ENCODE peak calls at places on chromosomes 4 and X, in seven cellular contexts. Y is type B pancreatic cell; L is right atrium auricular region; F is activated CD4-positive, alpha-beta T cell treated with anti-CD3 and anti-CD28 coated beads for 48 hours; N is NCI-H2029 treated with DMSO at 0.1 percent for 48 hours; K is stimulated activated CD8-positive, alpha-beta memory T cell treated with anti-CD3 and anti-CD28 coated beads, Interleukin-4, amount 100 ng/mL, for 48 hours; E is stimulated activated CD4-positive, alpha-beta T cell treated with anti-CD3 and anti-CD28 coated beads, Interleukin-4, amount 100 ng/mL, for 48 hours. X is an unnamed sample.
A peak's percentile ranks its signal among the peaks of the same experiment; 100 is the strongest.

GRCh38 chrX:120568047-120568446 is 7.3 kb upstream of the CUL4B start:
- DNase-seq in F (no peak), Y (no peak), K (no peak), E (no peak), L (no peak), N (no peak), X (no peak)

GRCh38 chr4:26459054-26459755 is 31.1 kb downstream of the CCKAR start:
- DNase-seq in N (no peak), F (no peak), E (no peak), Y (peak; percentile 2), K (no peak), L (no peak), X (peak; percentile 5)

GRCh38 chr4:101850698-101851097 is 60.2 kb downstream of the BANK1 start:
- DNase-seq in E (no peak), F (no peak), L (no peak), N (no peak), K (no peak), Y (no peak), X (no peak)

GRCh38 chr4:2494992-2495391 is 26.1 kb downstream of the RNF4 start:
- DNase-seq in E (no peak), L (no peak), Y (no peak), F (no peak), K (no peak), N (no peak), X (no peak)

GRCh38 chr4:46648088-46648744 is 258.3 kb upstream of the GABRA2 start:
- DNase-seq in E (no peak), F (peak; percentile 5), Y (no peak), N (no peak), L (no peak), K (no peak), X (no peak)

GRCh38 chrX:103250977-103251376 is 4.0 kb downstream of the TCEAL8 start:
- DNase-seq in L (no peak), Y (no peak), K (no peak), N (no peak), F (no peak), E (no peak), X (no peak)

GRCh38 chrX:109840585-109840984 is 107.5 kb upstream of the ACSL4 start:
- DNase-seq in E (no peak), F (peak; percentile 11), N (no peak), Y (no peak), K (peak; percentile 23), L (peak; percentile 60), X (no peak)

GRCh38 chr4:53744446-53745160 is 153.3 kb upstream of the LNX1 start:
- DNase-seq in N (no peak), L (no peak), K (no peak), Y (no peak), F (no peak), E (no peak), X (no peak)

GRCh38 chr4:55554453-55555030 is 7.8 kb upstream of the CLOCK start:
- DNase-seq in E (no peak), Y (no peak), L (no peak), N (no peak), F (no peak), K (no peak), X (no peak)